ENCODE peak calls at places on chromosome 17, in five cellular contexts. Z, F, K, Y and I are unnamed samples. For H3K27me3, the result is how much of the 10 kb centered on the place peaks cover.

GRCh38 chr17:78144736-78145641 is 1.2 kb upstream of the C17orf99 start:
- DNase-seq in Z (no peak), F (no peak), K (peak), Y (peak), I (no peak)

GRCh38 chr17:66508896-66509843 is 206.8 kb downstream of the PRKCA start:
- DNase-seq in Z (no peak), F (no peak), K (peak), Y (peak), I (no peak)

GRCh38 chr17:2898255-2898926 is 102.2 kb downstream of the RAP1GAP2 start:
- DNase-seq in Z (peak), F (no peak), K (no peak), Y (peak), I (no peak)

GRCh38 chr17:2400877-2401425 is at the start of gene MNT:
- DNase-seq in Z (peak), F (peak), K (peak), Y (peak), I (no peak)

GRCh38 chr17:31269597-31269996 is 27.4 kb downstream of the OMG start:
- DNase-seq in Z (peak), F (peak), K (peak), Y (no peak), I (peak)

GRCh38 chr17:70071127-70071526 is 3.9 kb upstream of the KCNJ16 start:
- DNase-seq in Z (no peak), F (no peak), K (no peak), Y (no peak), I (no peak)

GRCh38 chr17:48711128-48711527 is 11.2 kb downstream of the PRAC1 start:
- DNase-seq in Z (no peak), F (no peak), K (no peak), Y (no peak), I (no peak)

GRCh38 chr17:19024101-19025078 is 19.8 kb upstream of the FAM83G start:
- DNase-seq in Z (no peak), F (no peak), K (no peak), Y (no peak), I (no peak)

GRCh38 chr17:5472511-5472910 is 3.7 kb upstream of the DHX33 start:
- DNase-seq in Z (no peak), F (no peak), K (no peak), Y (no peak), I (no peak)

DNA sequence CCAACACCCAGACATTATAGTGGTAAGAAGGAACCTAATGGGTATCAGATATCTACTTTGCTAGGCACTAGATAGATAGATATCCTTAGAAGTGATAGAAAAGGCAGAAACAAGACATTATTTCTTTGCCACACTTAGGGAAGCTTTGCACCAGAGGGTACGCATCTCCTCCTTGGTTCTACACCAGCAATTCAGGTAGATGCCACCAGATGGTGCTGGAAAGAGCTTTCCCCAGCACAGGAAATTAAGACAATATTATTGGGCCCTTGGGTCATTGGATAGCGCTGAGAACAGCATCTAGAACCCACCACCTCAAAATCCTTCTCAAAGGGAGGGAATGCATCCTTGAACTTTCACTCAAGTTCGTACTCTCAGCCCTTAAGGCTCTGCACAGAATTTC is 173.8 kb upstream of the CCL2 start:
- DNase-seq in Z (peak), F (no peak), K (no peak), Y (no peak), I (no peak)
- TF ChIP-seq CTCF in Z (peak), F (peak), K (peak), Y (no peak), I (peak)

DNA sequence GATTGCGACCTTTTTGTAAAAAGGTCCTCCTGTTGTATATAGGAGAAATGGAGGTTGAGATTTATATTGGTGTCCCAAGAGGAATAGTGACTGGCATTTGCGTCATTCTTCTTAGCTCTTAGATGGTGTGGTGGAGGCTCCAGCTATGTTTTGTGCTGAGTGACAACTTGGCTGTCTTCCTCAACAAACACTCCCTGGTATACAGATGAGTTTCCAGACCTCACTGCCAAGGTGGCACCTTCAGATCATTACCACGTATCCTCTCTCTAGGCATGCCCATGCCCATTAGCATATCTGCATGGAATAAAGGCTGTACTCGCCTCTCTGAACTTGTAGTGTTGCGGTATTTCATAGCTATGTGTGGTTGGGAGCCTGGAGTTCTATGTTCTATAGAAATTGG is 120.0 kb downstream of the MAP2K4 start:
- DNase-seq in Z (no peak), F (no peak), K (no peak), Y (no peak), I (no peak)
- H3K27me3 ChIP-seq in Z (under half), F (under half), K (under half), Y (under half), I (under half)

DNA sequence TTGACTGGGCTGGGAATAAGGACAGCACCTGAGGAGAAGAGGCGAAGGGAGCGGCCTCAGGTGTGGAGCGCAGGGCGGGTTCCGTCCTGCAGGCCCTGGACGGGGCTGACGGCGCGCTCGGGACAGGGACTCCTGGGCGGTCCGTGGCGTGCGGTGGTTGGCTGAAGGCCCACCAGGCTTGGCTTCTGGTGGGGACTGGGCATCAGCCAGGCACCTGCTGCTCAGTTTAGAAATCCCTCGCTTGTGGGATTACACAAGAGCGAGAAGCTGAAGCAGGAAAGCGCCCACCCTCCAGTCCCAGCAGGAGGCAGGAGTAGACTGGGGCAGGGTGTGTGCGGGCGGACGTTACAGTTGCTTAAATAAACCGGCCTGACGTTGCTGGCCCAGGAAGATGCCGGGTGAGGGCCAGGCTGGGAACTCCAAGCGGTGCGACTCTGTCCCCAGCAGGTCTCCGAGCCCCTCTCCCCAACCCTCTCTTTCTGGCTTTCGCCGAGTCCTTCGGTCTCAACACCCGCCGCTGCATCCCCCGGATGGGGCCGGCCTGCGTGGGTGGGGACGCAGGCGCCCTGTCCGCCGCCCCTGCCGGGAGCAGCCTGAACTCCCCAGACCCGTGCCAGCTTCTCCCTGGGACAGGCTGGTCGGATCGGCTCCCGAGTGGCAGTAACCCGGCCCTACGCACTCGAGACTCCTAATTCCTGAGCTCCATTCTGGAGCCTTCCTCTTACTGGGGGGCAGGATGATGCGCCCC is 639 bp downstream of the MIF4GD start:
- DNase-seq in Z (peak), F (peak), K (peak), Y (peak), I (peak)
- TF ChIP-seq CTCF in Z (no peak), F (no peak), K (peak), Y (no peak), I (peak)

GRCh38 chr17:33288954-33289353 is 4.1 kb downstream of the ASIC2 start:
- DNase-seq in Z (peak), F (no peak), K (no peak), Y (no peak), I (no peak)

GRCh38 chr17:33292981-33293867 is at the start of gene ASIC2:
- DNase-seq in Z (peak), F (no peak), K (no peak), Y (no peak), I (no peak)

GRCh38 chr17:33292184-33292980 is 713 bp downstream of the ASIC2 start:
- DNase-seq in Z (peak), F (no peak), K (no peak), Y (no peak), I (no peak)

GRCh38 chr17:33290156-33290697 is 2.9 kb downstream of the ASIC2 start:
- DNase-seq in Z (no peak), F (no peak), K (no peak), Y (no peak), I (no peak)

GRCh38 chr17:33291248-33292183 is 1.6 kb downstream of the ASIC2 start:
- DNase-seq in Z (peak), F (no peak), K (no peak), Y (no peak), I (no peak)
- H3K27me3 ChIP-seq in Z (under half), F (half or more), K (under half), Y (under half), I (under half)

DNA sequence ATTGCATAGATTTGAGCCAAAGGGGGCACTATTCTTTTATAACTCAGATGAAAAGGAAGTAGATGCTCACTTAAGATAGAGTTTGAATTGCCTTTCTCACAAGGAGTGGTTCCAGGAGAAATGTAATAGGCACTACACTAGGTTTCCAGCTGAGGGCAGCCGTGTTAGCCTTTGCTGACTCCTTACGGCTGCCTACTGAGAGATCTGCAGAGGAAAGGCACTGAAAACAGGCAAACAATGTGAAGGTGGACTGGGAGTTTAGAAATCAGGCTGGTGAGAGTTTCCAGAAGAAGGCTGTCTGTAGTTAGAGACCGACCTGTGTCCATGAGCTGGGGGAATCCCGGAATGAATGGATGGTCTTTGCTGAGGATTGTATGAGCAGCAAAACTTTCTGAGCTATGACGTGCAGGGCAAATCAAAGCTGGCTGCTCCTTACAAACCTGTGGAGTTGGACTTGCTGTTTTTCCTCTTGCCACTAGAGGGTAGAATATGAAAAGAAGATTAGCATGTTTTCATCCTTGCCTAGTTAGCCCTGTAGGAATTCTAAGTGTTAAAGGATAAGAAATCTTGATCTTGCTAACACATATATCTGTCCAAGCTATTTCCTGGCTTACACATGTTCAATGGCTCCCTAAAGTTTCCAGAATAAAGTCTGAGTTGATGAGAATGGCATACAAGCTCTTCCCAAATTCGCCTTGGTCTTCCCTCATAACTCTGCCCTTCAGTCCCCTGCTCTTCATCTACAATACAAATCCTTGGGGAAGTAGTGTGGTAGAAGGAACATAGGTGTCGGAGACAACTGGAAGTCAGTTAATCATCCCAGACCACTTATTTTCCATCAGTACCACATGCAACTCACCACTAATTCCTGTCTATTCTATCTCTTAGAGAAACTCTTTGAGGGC is 20.1 kb upstream of the TAOK1 start:
- DNase-seq in Z (peak), F (peak), K (peak), Y (peak), I (no peak)
- TF ChIP-seq CTCF in Z (peak), F (peak), K (peak), Y (peak), I (peak)

DNA sequence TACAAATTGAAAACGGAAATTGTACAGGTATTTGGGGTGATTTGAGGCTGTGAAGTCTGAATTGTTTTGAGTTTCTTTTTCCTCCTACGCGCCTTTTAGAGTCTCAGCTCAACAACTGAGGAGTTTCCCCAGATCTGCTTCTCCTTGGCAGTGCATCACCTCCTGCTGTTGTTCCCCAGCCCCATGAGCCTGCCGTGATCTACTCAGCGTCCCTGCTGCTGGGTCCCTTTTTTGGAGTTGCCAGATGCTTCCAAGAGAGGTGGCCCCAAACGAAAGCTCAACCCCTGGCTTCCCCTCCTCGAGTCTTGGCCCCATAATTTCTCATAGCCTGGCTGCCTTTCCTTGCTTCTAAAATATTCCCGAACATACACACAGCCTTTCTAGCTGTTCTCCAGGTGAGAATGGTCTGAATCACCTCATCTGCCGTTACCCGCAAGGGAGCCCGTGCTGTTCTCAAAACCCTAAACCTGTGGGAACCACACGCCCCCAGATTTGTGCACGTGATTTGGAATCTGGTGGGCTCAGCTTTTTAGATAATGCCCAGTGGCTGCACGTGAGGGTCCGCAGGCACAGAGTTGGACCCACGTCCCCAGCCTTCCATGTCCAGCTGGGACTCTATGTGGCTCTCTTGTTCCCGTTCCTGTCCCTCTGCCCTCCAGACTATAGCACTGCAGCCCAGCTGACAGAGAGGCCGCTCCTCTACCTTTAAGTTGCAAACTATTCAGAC is 179.1 kb upstream of the CHMP6 start:
- DNase-seq in Z (peak), F (no peak), K (no peak), Y (no peak), I (no peak)
- H3K27me3 ChIP-seq in Z (under half), F (under half), K (under half), Y (under half), I (under half)

DNA sequence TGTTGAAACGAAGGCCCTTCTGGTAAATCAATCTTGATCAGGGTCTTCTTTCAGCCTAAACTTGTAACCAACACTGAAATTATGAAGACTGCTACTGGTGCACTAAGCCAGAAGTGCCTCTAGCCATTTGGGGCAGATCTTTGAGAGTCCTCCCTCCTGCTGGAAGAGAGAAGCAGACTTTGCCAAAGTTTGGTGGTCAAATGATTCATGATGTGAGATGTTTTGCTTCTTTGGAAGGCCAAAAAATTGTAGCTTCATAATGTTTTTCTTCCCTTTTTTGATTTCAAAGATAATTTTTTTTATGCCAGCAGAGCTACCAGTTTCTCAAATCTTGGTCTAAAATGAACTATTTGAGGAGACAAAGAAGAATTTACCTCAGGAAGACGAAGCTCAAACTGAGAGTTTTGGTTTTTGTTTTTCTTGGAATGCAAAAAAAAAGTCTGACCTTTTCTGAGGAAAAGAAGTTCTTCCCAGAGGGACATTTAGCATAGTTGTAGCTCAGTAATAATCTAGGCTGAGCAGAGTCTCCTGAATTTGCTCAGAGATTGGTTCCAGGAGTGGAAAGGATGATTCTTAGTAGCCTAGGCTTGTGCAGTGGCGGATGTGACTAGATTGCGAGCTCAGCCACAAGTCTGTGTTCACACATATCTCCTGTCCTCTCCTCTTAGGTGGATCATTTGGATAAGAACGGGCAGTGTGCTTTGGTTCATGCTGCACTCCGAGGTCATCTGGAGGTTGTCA is 50.9 kb downstream of the CYB561 start:
- DNase-seq in Z (no peak), F (no peak), K (no peak), Y (no peak), I (peak)
- TF ChIP-seq CTCF in Z (no peak), F (no peak), K (no peak), Y (no peak), I (peak)

GRCh38 chr17:76381633-76382304 is 2.6 kb upstream of the SPHK1 start:
- DNase-seq in Z (peak), F (no peak), K (no peak), Y (no peak), I (no peak)
- H3K27me3 ChIP-seq in Z (under half), F (under half), K (under half), Y (under half), I (under half)

GRCh38 chr17:44074231-44074910 is 3.8 kb downstream of the G6PC3 start:
- DNase-seq in Z (no peak), F (no peak), K (no peak), Y (no peak), I (no peak)
- TF ChIP-seq CTCF in Z (no peak), F (no peak), K (no peak), Y (no peak), I (no peak)

DNA sequence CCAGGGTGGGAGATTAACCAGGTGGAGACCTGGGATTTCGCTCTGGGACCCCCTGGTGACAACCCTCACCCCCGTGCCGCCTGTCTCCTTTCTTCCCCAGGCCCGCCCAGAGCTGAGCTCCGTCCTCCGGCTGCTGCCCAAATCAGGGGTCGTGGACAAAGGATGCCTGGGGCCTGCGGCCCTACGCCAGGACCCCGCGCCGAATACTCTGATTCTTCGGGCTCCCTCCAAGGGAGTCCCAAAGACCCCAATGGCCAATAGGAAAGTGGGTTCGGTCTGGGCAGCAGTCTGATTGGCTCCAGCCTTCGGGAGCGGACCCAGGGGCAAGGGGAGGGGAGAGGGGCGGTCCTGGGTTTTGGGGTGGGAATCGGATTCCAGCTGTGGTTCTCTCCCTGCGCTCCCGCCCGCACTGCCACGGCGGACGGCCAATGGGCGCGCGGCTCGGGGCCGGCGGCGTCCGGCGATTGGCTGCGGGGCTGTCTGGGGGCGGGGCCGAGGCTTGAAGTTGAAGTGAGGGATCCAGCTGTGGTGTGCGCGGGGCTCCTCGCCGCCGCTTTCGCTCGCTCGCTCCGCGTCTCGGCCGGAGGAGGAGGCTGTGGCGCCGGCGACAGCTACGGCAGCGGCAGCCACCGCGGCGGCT is at the start of gene CACNA1G:
- DNase-seq in Z (peak), F (peak), K (peak), Y (peak), I (peak)
- H3K27me3 ChIP-seq in Z (under half), F (half or more), K (under half), Y (half or more), I (under half)